ENCODE peak calls at places on chromosomes 3 and 15, in eight cellular contexts. L, E, R, M, X, V, Z and K are unnamed samples.

GRCh38 chr15:29668120-29668602 is 154.1 kb downstream of the TJP1 start:
- DNase-seq in L (peak), E (peak), R (peak), M (peak), X (peak), V (peak), Z (peak), K (peak)

GRCh38 chr3:17195192-17195611 is 310.4 kb downstream of the PLCL2 start:
- DNase-seq in L (peak), E (no peak), R (no peak), M (no peak), X (no peak), V (no peak), Z (no peak), K (no peak)

GRCh38 chr3:136995652-136996051 is 37.9 kb downstream of the IL20RB start:
- DNase-seq in L (no peak), E (no peak), R (no peak), M (no peak), X (no peak), V (no peak), Z (no peak), K (no peak)

GRCh38 chr3:50481992-50482391 is 21.4 kb downstream of the CACNA2D2 start:
- DNase-seq in L (no peak), E (no peak), R (no peak), M (no peak), X (no peak), V (no peak), Z (no peak), K (no peak)

GRCh38 chr3:102979202-102979601 is 544.4 kb downstream of the ZPLD1 start:
- DNase-seq in L (no peak), E (no peak), R (no peak), M (no peak), X (no peak), V (no peak), Z (no peak), K (no peak)

GRCh38 chr3:18290130-18290529 is 135.0 kb downstream of the SATB1 start:
- DNase-seq in L (no peak), E (no peak), R (no peak), M (no peak), X (no peak), V (no peak), Z (no peak), K (no peak)

GRCh38 chr15:65305144-65305758 is 774 bp downstream of the RNU5B-1 start:
- DNase-seq in L (no peak), E (no peak), R (peak), M (no peak), X (peak), V (no peak), Z (no peak), K (no peak)

GRCh38 chr15:99140590-99140989 is 35.7 kb downstream of the SYNM start:
- DNase-seq in L (no peak), E (no peak), R (no peak), M (no peak), X (no peak), V (no peak), Z (no peak), K (no peak)

GRCh38 chr15:82100116-82100795 is 54.4 kb upstream of the MEX3B start:
- DNase-seq in L (no peak), E (no peak), R (no peak), M (no peak), X (no peak), V (no peak), Z (no peak), K (no peak)

GRCh38 chr3:7433073-7433472 is 572.2 kb downstream of the GRM7 start:
- DNase-seq in L (no peak), E (no peak), R (no peak), M (no peak), X (no peak), V (no peak), Z (no peak), K (no peak)

GRCh38 chr15:25849431-25849921 is 13.7 kb downstream of the ATP10A start:
- DNase-seq in L (no peak), E (no peak), R (no peak), M (peak), X (no peak), V (no peak), Z (no peak), K (no peak)

GRCh38 chr3:37338500-37338899 is 164.1 kb upstream of the LRRFIP2 start:
- DNase-seq in L (no peak), E (no peak), R (no peak), M (no peak), X (no peak), V (no peak), Z (no peak), K (no peak)

GRCh38 chr3:14320221-14320620 is 82.2 kb upstream of the SLC6A6 start:
- DNase-seq in L (no peak), E (no peak), R (no peak), M (no peak), X (no peak), V (no peak), Z (no peak), K (no peak)
- TF ChIP-seq POLR2A in L (no peak), E (no peak), R (no peak), M (no peak), X (no peak), V (no peak), Z (no peak), K (no peak)

DNA sequence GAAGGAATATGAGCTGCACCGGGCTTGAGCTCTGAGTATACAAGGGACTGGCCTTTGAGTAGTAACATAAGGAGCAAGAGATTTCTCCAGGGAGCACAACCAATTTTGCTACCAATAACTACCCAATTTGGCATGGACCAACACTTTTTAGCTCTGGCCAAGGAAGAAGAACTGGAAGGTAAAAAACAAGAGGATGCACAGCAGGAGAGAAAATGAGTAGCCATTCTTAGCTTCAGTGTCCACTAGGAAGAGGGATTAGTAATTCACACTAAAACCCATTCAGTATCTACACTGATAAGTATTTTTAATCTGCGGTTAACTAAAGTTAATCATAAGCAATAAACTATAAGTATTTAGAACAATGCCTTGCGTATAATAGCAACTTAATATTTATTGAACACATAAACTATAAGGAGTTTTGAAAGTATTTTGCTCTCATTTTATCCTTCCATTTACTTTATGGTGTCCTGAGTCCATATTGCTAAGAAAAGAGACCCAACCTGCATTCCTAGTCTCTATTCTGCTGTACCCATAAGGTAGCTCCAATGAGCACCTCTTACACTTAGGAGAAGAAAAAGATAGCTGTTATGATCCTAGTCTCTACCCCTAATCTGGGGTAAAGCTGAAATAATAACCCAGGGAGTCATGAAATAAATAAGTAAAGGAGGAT is 268.9 kb downstream of the IGSF11 start:
- DNase-seq in L (no peak), E (no peak), R (no peak), M (no peak), X (no peak), V (no peak), Z (no peak), K (no peak)
- TF ChIP-seq POLR2A in L (no peak), E (no peak), R (no peak), M (no peak), X (no peak), V (no peak), Z (no peak), K (no peak)

GRCh38 chr15:49418811-49419210 is 4.2 kb upstream of the FGF7 start:
- DNase-seq in L (no peak), E (no peak), R (no peak), M (no peak), X (no peak), V (no peak), Z (no peak), K (no peak)

GRCh38 chr15:49423906-49424520 is 971 bp downstream of the FGF7 start:
- DNase-seq in L (no peak), E (no peak), R (no peak), M (no peak), X (no peak), V (no peak), Z (no peak), K (no peak)

GRCh38 chr15:49424954-49425353 is 1.9 kb downstream of the FGF7 start:
- DNase-seq in L (no peak), E (no peak), R (no peak), M (no peak), X (no peak), V (no peak), Z (no peak), K (no peak)

GRCh38 chr15:49421991-49422390 is 1.1 kb upstream of the FGF7 start:
- DNase-seq in L (peak), E (no peak), R (no peak), M (peak), X (peak), V (peak), Z (peak), K (no peak)

GRCh38 chr15:49423021-49423420 is at the start of gene FGF7:
- DNase-seq in L (no peak), E (no peak), R (no peak), M (peak), X (no peak), V (no peak), Z (no peak), K (no peak)
- TF ChIP-seq POLR2A in L (no peak), E (no peak), R (no peak), M (no peak), X (no peak), V (no peak), Z (no peak), K (no peak)

GRCh38 chr15:88616240-88616639 is 4.9 kb upstream of the AEN start:
- DNase-seq in L (no peak), E (no peak), R (no peak), M (no peak), X (no peak), V (no peak), Z (no peak), K (no peak)

GRCh38 chr15:88617790-88618189 is 3.4 kb upstream of the AEN start:
- DNase-seq in L (no peak), E (no peak), R (no peak), M (no peak), X (no peak), V (no peak), Z (no peak), K (no peak)

GRCh38 chr15:88613074-88613944 is 7.8 kb upstream of the AEN start:
- DNase-seq in L (no peak), E (no peak), R (no peak), M (no peak), X (no peak), V (no peak), Z (no peak), K (peak)

GRCh38 chr15:88617031-88617722 is 4.0 kb upstream of the AEN start:
- DNase-seq in L (no peak), E (no peak), R (no peak), M (no peak), X (no peak), V (no peak), Z (no peak), K (no peak)

DNA sequence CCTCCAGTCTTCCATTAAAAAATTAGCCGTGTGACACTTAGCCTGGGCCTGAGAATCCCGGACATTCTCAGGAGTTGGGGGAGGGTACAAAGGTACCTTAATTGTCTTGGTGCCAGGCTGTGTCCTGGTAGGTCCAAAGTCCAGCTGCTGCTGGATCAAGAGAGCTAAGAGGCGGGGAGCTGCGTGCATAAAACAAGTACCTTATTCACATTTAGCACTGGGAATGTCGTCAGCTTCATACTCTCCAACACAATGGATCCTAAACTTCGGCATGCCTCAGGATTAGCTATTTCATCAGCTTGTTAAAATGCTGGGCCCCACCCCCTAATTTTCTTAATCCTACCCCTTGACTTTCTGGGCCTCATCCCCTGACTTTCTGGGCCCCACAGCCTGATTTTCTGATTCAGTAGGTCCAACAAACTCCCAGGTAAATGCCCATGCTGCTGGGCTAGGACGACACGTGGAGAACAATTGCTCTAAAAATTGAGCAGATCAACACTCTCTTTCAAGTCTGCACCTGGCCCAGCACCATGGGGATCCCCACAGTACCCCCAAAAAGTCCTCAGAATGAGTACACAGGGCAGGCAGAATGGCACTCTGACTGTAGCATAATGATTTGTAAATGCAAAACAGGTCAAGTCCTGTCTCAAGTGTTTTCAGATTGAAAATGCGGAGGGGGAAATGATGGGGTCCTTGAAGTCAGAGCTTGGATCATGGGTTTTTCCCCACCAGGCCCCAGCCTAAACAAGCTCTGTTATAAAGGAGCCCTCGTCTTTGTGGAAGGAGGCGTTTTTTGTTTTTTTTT is 5.6 kb upstream of the AEN start:
- DNase-seq in L (peak), E (no peak), R (no peak), M (no peak), X (peak), V (no peak), Z (peak), K (no peak)
- TF ChIP-seq POLR2A in L (no peak), E (no peak), R (no peak), M (no peak), X (no peak), V (no peak), Z (no peak), K (no peak)

GRCh38 chr3:53570709-53571108 is 76.3 kb downstream of the CACNA1D start:
- DNase-seq in L (no peak), E (no peak), R (peak), M (no peak), X (no peak), V (no peak), Z (peak), K (peak)
- TF ChIP-seq POLR2A in L (no peak), E (no peak), R (no peak), M (no peak), X (no peak), V (no peak), Z (no peak), K (no peak)

GRCh38 chr3:61251174-61251972 is at the start of gene FHIT:
- DNase-seq in L (peak), E (peak), R (peak), M (peak), X (peak), V (peak), Z (peak), K (peak)
- TF ChIP-seq POLR2A in L (no peak), E (peak), R (no peak), M (no peak), X (peak), V (no peak), Z (no peak), K (peak)

GRCh38 chr3:126355777-126356372 is 1.3 kb downstream of the KLF15 start:
- DNase-seq in L (peak), E (peak), R (no peak), M (peak), X (peak), V (peak), Z (peak), K (no peak)
- TF ChIP-seq POLR2A in L (peak), E (peak), R (no peak), M (peak), X (peak), V (no peak), Z (no peak), K (no peak)

GRCh38 chr3:189001559-189001958 is 170.2 kb upstream of the TPRG1 start:
- DNase-seq in L (no peak), E (no peak), R (peak), M (no peak), X (no peak), V (peak), Z (no peak), K (peak)
- TF ChIP-seq POLR2A in L (no peak), E (no peak), R (no peak), M (no peak), X (no peak), V (no peak), Z (no peak), K (no peak)